ENCODE peak calls at places on chromosomes 6 and 20, in ten cellular contexts. Y is A549, Z is ovary, G is tibial nerve, M is stomach, E is HepG2, L is sigmoid colon, F is transverse colon, R is SK-N-SH, K is suprapubic skin. D is an unnamed sample.

GRCh38 chr6:85494551-85495337 is 44.9 kb downstream of the NT5E start:
- DNase-seq in Z (no peak), R (no peak), Y (no peak), K (no peak), L (no peak), E (no peak), G (no peak), F (no peak), M (no peak), D (no peak)

GRCh38 chr6:16135078-16135477 is 6.2 kb downstream of the MYLIP start:
- DNase-seq in R (no peak), L (no peak), M (no peak), Z (no peak), E (no peak), K (no peak), F (no peak), G (no peak), Y (no peak), D (no peak)

GRCh38 chr6:8947900-8948299 is 512.6 kb upstream of the SLC35B3 start:
- DNase-seq in Z (no peak), F (no peak), L (no peak), M (no peak), K (no peak), E (no peak), Y (no peak), R (no peak), G (no peak), D (no peak)

GRCh38 chr20:44790994-44791393 is 19.4 kb downstream of the RIMS4 start:
- DNase-seq in Y (no peak), G (no peak), M (no peak), L (no peak), Z (no peak), F (no peak), E (no peak), K (no peak), R (no peak), D (no peak)

GRCh38 chr6:147486683-147487082 is 21.8 kb upstream of the SAMD5 start:
- DNase-seq in E (no peak), F (no peak), Z (no peak), Y (no peak), L (no peak), M (no peak), G (no peak), R (no peak), K (no peak), D (no peak)

GRCh38 chr20:41180599-41181333 is 43.4 kb downstream of the PLCG1 start:
- DNase-seq in K (no peak), F (no peak), R (no peak), E (peak; percentile 29), G (peak; percentile 3), Y (no peak), M (peak; percentile 17), L (no peak), Z (no peak), D (no peak)

GRCh38 chr6:139080255-139080920 is 51.8 kb downstream of the ABRACL start:
- DNase-seq in L (no peak), Y (no peak), K (no peak), Z (no peak), E (no peak), R (no peak), M (no peak), G (no peak), F (no peak), D (no peak)

GRCh38 chr20:52129611-52130010 is 62.0 kb downstream of the ZFP64 start:
- DNase-seq in G (no peak), L (no peak), K (no peak), Y (no peak), F (no peak), R (no peak), E (no peak), M (no peak), Z (no peak), D (no peak)

GRCh38 chr20:7818477-7818876 is 121.8 kb downstream of the HAO1 start:
- DNase-seq in F (no peak), E (no peak), G (no peak), R (no peak), Y (no peak), L (no peak), Z (no peak), K (no peak), M (no peak), D (no peak)

GRCh38 chr20:7817286-7817685 is 123.0 kb downstream of the HAO1 start:
- DNase-seq in L (no peak), R (no peak), K (no peak), E (no peak), Y (no peak), Z (no peak), F (no peak), G (no peak), M (no peak), D (no peak)

GRCh38 chr20:7828437-7828836 is 111.8 kb downstream of the HAO1 start:
- DNase-seq in F (no peak), G (no peak), Z (no peak), K (no peak), Y (no peak), R (no peak), E (no peak), M (no peak), L (no peak), D (no peak)

GRCh38 chr20:7822772-7823171 is 117.5 kb downstream of the HAO1 start:
- DNase-seq in L (no peak), M (no peak), F (no peak), Y (no peak), K (no peak), Z (no peak), E (no peak), R (no peak), G (no peak), D (no peak)
- TF ChIP-seq EP300 in L (no peak), M (no peak), F (no peak), Y (no peak), K (no peak), Z (no peak), E (no peak), R (no peak), G (no peak), D (no peak)

DNA sequence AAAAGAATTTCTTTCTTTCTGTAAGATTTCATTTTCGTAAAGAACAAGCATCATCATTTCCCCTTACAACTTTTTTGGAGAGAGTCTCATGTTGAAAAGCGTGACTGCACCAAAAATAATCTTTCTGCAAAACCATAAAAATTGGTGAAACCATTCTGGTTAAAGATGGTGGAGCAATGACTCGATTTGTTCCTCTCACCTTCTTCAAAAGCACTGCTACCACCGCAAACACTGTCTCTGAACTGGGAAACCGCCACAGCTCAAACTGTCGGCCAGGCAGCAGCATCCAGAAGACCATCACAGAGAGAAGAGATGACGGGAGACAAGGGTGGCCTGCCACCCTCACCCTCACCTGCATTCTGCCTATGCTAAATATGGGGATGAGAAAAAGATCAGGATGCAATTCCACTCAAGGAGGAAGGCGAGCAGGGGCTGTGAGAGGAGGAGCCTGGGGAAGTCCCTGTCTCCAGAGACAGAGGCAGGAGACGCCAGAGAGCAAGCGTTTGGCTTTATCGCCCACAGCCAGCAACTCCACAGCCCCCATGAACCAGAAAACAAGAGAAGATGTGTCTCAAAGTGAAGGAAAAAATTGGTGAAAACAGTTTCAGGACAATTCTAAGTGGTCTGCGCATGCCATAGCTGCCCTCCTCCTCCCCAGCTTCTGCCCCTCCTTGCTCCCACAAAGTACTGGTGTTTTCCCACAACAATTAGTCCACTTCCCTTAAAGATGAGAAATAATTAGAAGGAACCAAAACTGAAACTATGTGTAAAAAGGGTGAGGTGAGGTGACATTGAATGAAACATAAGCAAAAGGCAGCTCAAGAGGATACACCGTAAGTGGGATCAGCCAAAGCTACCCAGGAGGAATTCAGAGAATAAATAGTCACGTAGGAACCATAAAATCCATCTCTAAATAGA is 255.5 kb downstream of the KIF16B start:
- DNase-seq in L (no peak), Z (no peak), K (no peak), M (no peak), F (no peak), E (no peak), Y (no peak), G (no peak), R (no peak), D (no peak)
- TF ChIP-seq EP300 in L (no peak), Z (no peak), K (no peak), M (no peak), F (no peak), E (no peak), Y (no peak), G (no peak), R (no peak), D (no peak)

GRCh38 chr6:35359744-35360348 is 17.5 kb downstream of the PPARD start:
- DNase-seq in E (no peak), M (no peak), R (no peak), F (no peak), G (no peak), Z (peak; percentile 68), K (no peak), L (peak; percentile 83), Y (no peak), D (no peak)

GRCh38 chr6:35359346-35359743 is 17.0 kb downstream of the PPARD start:
- DNase-seq in Y (no peak), F (no peak), G (no peak), K (no peak), Z (peak; percentile 27), R (no peak), E (no peak), M (no peak), L (peak; percentile 24), D (no peak)

GRCh38 chr6:35356391-35356790 is 14.0 kb downstream of the PPARD start:
- DNase-seq in E (no peak), Y (no peak), F (no peak), G (no peak), R (no peak), L (no peak), K (no peak), Z (peak; percentile 1), M (no peak), D (no peak)

GRCh38 chr6:35360349-35361138 is 18.2 kb downstream of the PPARD start:
- DNase-seq in G (no peak), R (peak; percentile 42), M (no peak), Z (peak; percentile 43), Y (no peak), K (no peak), F (no peak), L (peak; percentile 72), E (peak; percentile 97), D (no peak)

DNA sequence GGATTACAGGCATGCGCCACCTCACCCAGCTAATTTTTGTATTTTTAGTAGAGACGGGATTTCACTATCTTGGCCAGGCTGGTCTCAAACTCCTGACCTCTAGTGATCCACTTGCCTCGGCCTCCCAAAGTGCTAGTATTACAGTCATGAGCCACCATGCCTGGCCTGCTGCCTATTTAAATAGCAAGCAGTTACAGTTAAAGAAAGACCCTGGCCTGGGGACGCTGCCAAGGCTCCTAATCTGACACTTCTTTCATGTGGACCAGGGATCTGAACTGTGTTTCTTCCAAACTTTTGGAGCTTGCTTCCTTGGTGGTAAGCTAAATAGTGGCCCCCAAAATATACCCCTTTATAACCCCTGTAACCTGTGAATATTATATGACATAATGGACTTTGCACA is 15.3 kb downstream of the PPARD start:
- DNase-seq in L (no peak), E (no peak), Y (no peak), F (no peak), G (no peak), K (no peak), M (peak; percentile 57), R (no peak), Z (no peak), D (no peak)
- TF ChIP-seq EP300 in L (no peak), E (no peak), Y (no peak), F (no peak), G (no peak), K (no peak), M (no peak), R (no peak), Z (no peak), D (no peak)

DNA sequence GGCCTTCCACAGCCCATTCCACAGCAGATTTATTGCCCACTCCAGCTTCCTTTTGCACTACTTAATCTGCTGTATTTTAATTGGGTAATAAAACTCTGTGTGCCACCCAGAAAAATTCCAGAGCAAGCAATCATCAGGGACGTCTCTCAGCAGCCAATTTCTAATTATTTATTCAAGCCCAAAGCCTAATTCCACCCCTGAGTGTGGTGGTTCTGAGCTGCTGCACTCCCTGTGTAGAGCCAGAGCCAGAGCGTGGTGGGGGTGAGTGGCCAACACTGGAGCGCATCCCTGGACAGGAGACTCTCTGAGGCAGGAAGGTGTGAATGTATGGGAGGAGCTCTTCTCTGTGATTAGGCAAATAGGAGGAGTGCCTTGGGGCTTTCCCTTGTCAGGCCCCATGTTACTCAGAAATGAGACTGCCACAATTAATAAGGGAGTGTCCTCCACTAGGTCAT is 66.1 kb downstream of the CD24 start:
- DNase-seq in Z (no peak), Y (no peak), L (no peak), R (no peak), G (no peak), F (no peak), E (no peak), M (no peak), K (no peak), D (no peak)
- TF ChIP-seq EP300 in Z (no peak), Y (no peak), L (no peak), R (no peak), G (no peak), F (no peak), E (no peak), M (no peak), K (no peak), D (no peak)